ENCODE peak calls at places on chromosomes 7 and 10, in eight cellular contexts. L, R, V, T, W, S, O and M are unnamed samples.

GRCh38 chr10:36608251-36608650 is 517.1 kb upstream of the ANKRD30A start:
- DNase-seq in O (no peak), R (no peak), V (peak; percentile 91), S (no peak), L (no peak), T (no peak), W (peak; percentile 31), M (no peak)

GRCh38 chr7:1402791-1403755 is 56.2 kb downstream of the MICALL2 start:
- DNase-seq in L (no peak), R (no peak), O (no peak), V (no peak), T (no peak), S (no peak), W (no peak), M (no peak)

GRCh38 chr10:6145979-6146432 is 56.7 kb upstream of the PFKFB3 start:
- DNase-seq in O (no peak), W (no peak), S (no peak), V (no peak), R (no peak), L (no peak), T (no peak), M (no peak)

GRCh38 chr7:2444476-2444875 is 31.7 kb downstream of the GRIFIN start:
- DNase-seq in T (no peak), L (no peak), R (no peak), V (no peak), S (no peak), O (peak; percentile 7), W (no peak), M (no peak)

GRCh38 chr7:98702021-98702420 is 84.9 kb downstream of the NPTX2 start:
- DNase-seq in L (no peak), W (no peak), S (no peak), O (no peak), R (no peak), T (no peak), V (no peak), M (no peak)

GRCh38 chr7:100745184-100745583 is 11.8 kb downstream of the ZAN start:
- DNase-seq in L (no peak), R (peak; percentile 37), O (peak; percentile 80), W (no peak), S (peak; percentile 37), T (no peak), V (peak; percentile 49), M (no peak)

GRCh38 chr10:91520657-91521056 is 110.5 kb downstream of the HECTD2 start:
- DNase-seq in O (no peak), R (peak; percentile 55), S (peak; percentile 90), T (no peak), V (no peak), W (no peak), L (no peak), M (no peak)

GRCh38 chr10:92830478-92831389 is 17.6 kb upstream of the EXOC6 start:
- DNase-seq in O (peak; percentile 27), R (no peak), L (no peak), V (peak; percentile 91), T (no peak), S (no peak), W (no peak), M (no peak)

GRCh38 chr7:94969434-94970084 is 62.2 kb downstream of the PPP1R9A start:
- DNase-seq in W (peak; percentile 56), S (peak; percentile 12), O (no peak), L (no peak), T (no peak), V (no peak), R (no peak), M (no peak)

GRCh38 chr7:31933481-31933880 is 136.7 kb downstream of the PDE1C start:
- DNase-seq in O (no peak), S (no peak), V (no peak), W (peak; percentile 60), R (no peak), T (no peak), L (no peak), M (no peak)

GRCh38 chr7:37211097-37211496 is 237.6 kb downstream of the ELMO1 start:
- DNase-seq in T (no peak), L (no peak), R (peak; percentile 57), O (no peak), V (no peak), W (no peak), S (peak; percentile 69), M (no peak)

GRCh38 chr7:36775061-36775631 is 50.9 kb upstream of the AOAH start:
- DNase-seq in S (no peak), L (no peak), R (no peak), T (no peak), W (no peak), V (no peak), O (no peak), M (no peak)

GRCh38 chr10:108166401-108166800 is 1001.9 kb upstream of the SORCS1 start:
- DNase-seq in W (no peak), O (no peak), T (no peak), L (no peak), V (no peak), R (no peak), S (no peak), M (no peak)

GRCh38 chr7:132063800-132064199 is 507.4 kb upstream of the PODXL start:
- DNase-seq in S (no peak), O (no peak), R (no peak), T (no peak), L (no peak), W (no peak), V (no peak), M (no peak)

GRCh38 chr10:35042783-35043182 is 47.4 kb downstream of the CUL2 start:
- DNase-seq in T (no peak), V (no peak), O (peak; percentile 38), L (no peak), R (no peak), W (peak; percentile 65), S (no peak), M (no peak)

GRCh38 chr10:101481256-101481655 is 106.8 kb downstream of the POLL start:
- DNase-seq in W (no peak), R (no peak), L (no peak), S (no peak), V (no peak), O (no peak), T (no peak), M (no peak)

GRCh38 chr10:51103818-51104217 is 29.5 kb downstream of the PRKG1 start:
- DNase-seq in W (no peak), S (no peak), V (peak; percentile 45), T (no peak), L (no peak), R (no peak), O (no peak), M (no peak)

GRCh38 chr10:129744896-129745750 is 219.0 kb downstream of the EBF3 start:
- DNase-seq in W (no peak), L (peak; percentile 15), V (no peak), S (no peak), R (no peak), O (no peak), T (no peak), M (no peak)

GRCh38 chr10:86400705-86401587 is 34.4 kb upstream of the GRID1 start:
- DNase-seq in O (no peak), V (no peak), R (peak; percentile 49), L (peak; percentile 81), T (peak; percentile 42), S (peak; percentile 35), W (peak; percentile 74), M (peak; percentile 31)

GRCh38 chr10:103470755-103471653 is 8.0 kb downstream of the CALHM3 start:
- DNase-seq in S (no peak), O (peak; percentile 73), V (no peak), R (peak; percentile 53), W (no peak), L (no peak), T (peak; percentile 29), M (no peak)

GRCh38 chr10:111990734-111991133 is 192.8 kb downstream of the GPAM start:
- DNase-seq in O (no peak), T (no peak), V (no peak), S (no peak), W (no peak), L (no peak), R (no peak), M (no peak)
- H3K4me3 ChIP-seq in O (no peak overlapping the region), T (no peak overlapping the region), V (no peak overlapping the region), S (no peak overlapping the region), W (no peak overlapping the region), L (no peak overlapping the region), R (no peak overlapping the region), M (no peak overlapping the region)

GRCh38 chr7:24701232-24701898 is 55.9 kb downstream of the GSDME start:
- DNase-seq in O (no peak), L (no peak), T (peak; percentile 41), S (no peak), V (no peak), W (no peak), R (no peak), M (peak; percentile 55)
- TF ChIP-seq POLR2A in O (no peak), L (no peak), T (no peak), S (no peak), V (no peak), W (no peak), R (no peak), M (no peak)

GRCh38 chr10:79241629-79241989 is 105.7 kb upstream of the PPIF start:
- DNase-seq in O (no peak), R (no peak), L (no peak), T (no peak), S (no peak), V (peak; percentile 36), W (no peak), M (no peak)

GRCh38 chr10:79241990-79242619 is 105.2 kb upstream of the PPIF start:
- DNase-seq in O (peak; percentile 54), R (peak; percentile 87), S (peak; percentile 65), L (peak; percentile 70), W (no peak), V (peak; percentile 51), T (peak; percentile 61), M (peak; percentile 44)

GRCh38 chr10:79243211-79244067 is 103.8 kb upstream of the PPIF start:
- DNase-seq in O (no peak), S (no peak), W (no peak), T (no peak), L (no peak), R (peak; percentile 66), V (peak; percentile 44), M (no peak)

GRCh38 chr10:79244068-79244442 is 103.2 kb upstream of the PPIF start:
- DNase-seq in S (no peak), R (no peak), W (no peak), T (no peak), L (no peak), V (peak; percentile 32), O (no peak), M (no peak)

DNA sequence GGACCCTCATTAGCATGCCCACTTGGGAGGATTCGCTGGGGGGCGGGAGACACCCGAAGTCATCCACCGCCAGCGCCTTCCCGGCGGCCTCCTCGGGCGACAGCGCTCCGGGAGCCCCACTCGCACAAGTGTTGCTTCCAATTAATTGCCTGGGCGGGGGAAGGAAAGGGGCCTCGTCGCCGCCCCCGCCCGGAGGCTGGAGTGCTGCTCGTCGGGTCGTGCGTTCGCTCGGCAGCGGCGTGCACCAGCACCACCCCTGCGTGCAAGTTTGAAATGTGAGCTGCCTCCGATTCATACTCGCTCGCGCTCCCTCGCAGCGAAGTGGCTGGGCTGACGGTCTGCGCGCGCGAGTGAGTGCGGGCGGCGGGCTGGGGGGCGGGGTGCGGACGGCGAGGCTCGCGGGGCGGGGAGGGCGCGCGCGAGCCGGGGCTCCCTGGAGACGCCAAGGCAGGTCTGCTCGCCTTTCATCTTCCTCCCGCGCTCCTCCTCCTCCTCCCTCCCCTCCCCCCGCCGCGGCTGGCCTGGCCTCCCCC is 104.6 kb upstream of the PPIF start:
- DNase-seq in L (no peak), W (no peak), V (peak; percentile 71), R (peak; percentile 73), S (peak; percentile 74), O (no peak), T (peak; percentile 47), M (no peak)
- H3K4me1 ChIP-seq in L (peaks cover 7% of the 10 kb centered on the region), W (peaks cover 8% of the 10 kb centered on the region), V (peaks cover 62% of the 10 kb centered on the region), R (peaks cover 91% of the 10 kb centered on the region), S (peaks cover 42% of the 10 kb centered on the region), O (peaks cover 40% of the 10 kb centered on the region), T (peaks cover 34% of the 10 kb centered on the region), M (peaks cover 26% of the 10 kb centered on the region)

GRCh38 chr7:19969859-19970493 is 196.6 kb upstream of the TMEM196 start:
- DNase-seq in T (no peak), L (no peak), V (peak; percentile 70), O (no peak), W (peak; percentile 92), R (no peak), S (no peak), M (no peak)
- H3K4me3 ChIP-seq in T (no peak overlapping the region), L (no peak overlapping the region), V (no peak overlapping the region), O (no peak overlapping the region), W (no peak overlapping the region), R (no peak overlapping the region), S (no peak overlapping the region), M (no peak overlapping the region)